ENCODE peak calls at places on chromosomes 12 and 14, in five cellular contexts. One of them, this sample, is unnamed.

GRCh38 chr14:35133542-35134328 is 11.4 kb downstream of the PRORP start:
- DNase-seq in transverse colon: no peak
- DNase-seq in adipocyte: no peak
- DNase-seq in effector memory CD4-positive, alpha-beta T cell: no peak
- DNase-seq in lung: no peak
- DNase-seq in this sample: no peak

GRCh38 chr12:116759783-116760581 is 21.9 kb downstream of the RNFT2 start:
- DNase-seq in transverse colon: peak
- DNase-seq in adipocyte: no peak
- DNase-seq in effector memory CD4-positive, alpha-beta T cell: peak
- DNase-seq in lung: no peak
- DNase-seq in this sample: no peak

GRCh38 chr12:33605776-33606175 is 166.2 kb upstream of the SYT10 start:
- DNase-seq in transverse colon: no peak
- DNase-seq in adipocyte: no peak
- DNase-seq in effector memory CD4-positive, alpha-beta T cell: no peak
- DNase-seq in lung: no peak
- DNase-seq in this sample: no peak

GRCh38 chr12:131754184-131754583 is 43.3 kb downstream of the SFSWAP start:
- DNase-seq in transverse colon: no peak
- DNase-seq in adipocyte: no peak
- DNase-seq in effector memory CD4-positive, alpha-beta T cell: no peak
- DNase-seq in lung: no peak
- DNase-seq in this sample: no peak

GRCh38 chr14:103480595-103480994 is 42.0 kb downstream of the CKB start:
- DNase-seq in transverse colon: no peak
- DNase-seq in adipocyte: no peak
- DNase-seq in effector memory CD4-positive, alpha-beta T cell: no peak
- DNase-seq in lung: no peak
- DNase-seq in this sample: no peak

GRCh38 chr14:92135269-92135668 is 13.5 kb downstream of the CPSF2 start:
- DNase-seq in transverse colon: no peak
- DNase-seq in adipocyte: peak
- DNase-seq in effector memory CD4-positive, alpha-beta T cell: no peak
- DNase-seq in lung: no peak
- DNase-seq in this sample: no peak

GRCh38 chr12:123113038-123113437 is 37.9 kb downstream of the PITPNM2 start:
- DNase-seq in transverse colon: no peak
- DNase-seq in adipocyte: no peak
- DNase-seq in effector memory CD4-positive, alpha-beta T cell: no peak
- DNase-seq in lung: no peak
- DNase-seq in this sample: no peak

GRCh38 chr12:6335451-6336078 is 6.3 kb downstream of the TNFRSF1A start:
- DNase-seq in transverse colon: peak
- DNase-seq in adipocyte: peak
- DNase-seq in effector memory CD4-positive, alpha-beta T cell: peak
- DNase-seq in lung: peak
- DNase-seq in this sample: no peak

GRCh38 chr14:25009891-25010290 is 40.1 kb downstream of the STXBP6 start:
- DNase-seq in transverse colon: no peak
- DNase-seq in adipocyte: peak
- DNase-seq in effector memory CD4-positive, alpha-beta T cell: no peak
- DNase-seq in lung: no peak
- DNase-seq in this sample: peak

GRCh38 chr12:104576980-104577925 is 120.5 kb downstream of the CHST11 start:
- DNase-seq in transverse colon: no peak
- DNase-seq in adipocyte: peak
- DNase-seq in effector memory CD4-positive, alpha-beta T cell: no peak
- DNase-seq in lung: no peak
- DNase-seq in this sample: no peak

GRCh38 chr12:54033980-54034783 is 1.3 kb downstream of the HOXC5 start:
- DNase-seq in transverse colon: no peak
- DNase-seq in adipocyte: peak
- DNase-seq in effector memory CD4-positive, alpha-beta T cell: no peak
- DNase-seq in lung: no peak
- DNase-seq in this sample: no peak

GRCh38 chr12:109951751-109952150 is 44.4 kb downstream of the GIT2 start:
- DNase-seq in transverse colon: no peak
- DNase-seq in adipocyte: peak
- DNase-seq in effector memory CD4-positive, alpha-beta T cell: no peak
- DNase-seq in lung: no peak
- DNase-seq in this sample: no peak

GRCh38 chr12:2844786-2845185 is 10.0 kb upstream of the NRIP2 start:
- DNase-seq in transverse colon: no peak
- DNase-seq in adipocyte: no peak
- DNase-seq in effector memory CD4-positive, alpha-beta T cell: no peak
- DNase-seq in lung: no peak
- DNase-seq in this sample: no peak

GRCh38 chr14:32950584-32950983 is 11.9 kb downstream of the NPAS3 start:
- DNase-seq in transverse colon: no peak
- DNase-seq in adipocyte: no peak
- DNase-seq in effector memory CD4-positive, alpha-beta T cell: no peak
- DNase-seq in lung: no peak
- DNase-seq in this sample: no peak

GRCh38 chr12:21502164-21502496 is 541 bp downstream of the GOLT1B start:
- DNase-seq in transverse colon: peak
- DNase-seq in adipocyte: peak
- DNase-seq in effector memory CD4-positive, alpha-beta T cell: no peak
- DNase-seq in lung: no peak
- DNase-seq in this sample: no peak

GRCh38 chr14:52917732-52918131 is 33.1 kb downstream of the FERMT2 start:
- DNase-seq in transverse colon: no peak
- DNase-seq in adipocyte: peak
- DNase-seq in effector memory CD4-positive, alpha-beta T cell: no peak
- DNase-seq in lung: no peak
- DNase-seq in this sample: no peak

GRCh38 chr12:102702447-102703114 is 214.5 kb downstream of the PAH start:
- DNase-seq in transverse colon: peak
- DNase-seq in adipocyte: peak
- DNase-seq in effector memory CD4-positive, alpha-beta T cell: no peak
- DNase-seq in lung: peak
- DNase-seq in this sample: no peak

GRCh38 chr12:103851127-103851526 is 10.1 kb upstream of the NT5DC3 start:
- DNase-seq in transverse colon: no peak
- DNase-seq in adipocyte: peak
- DNase-seq in effector memory CD4-positive, alpha-beta T cell: no peak
- DNase-seq in lung: no peak
- DNase-seq in this sample: no peak

GRCh38 chr12:20832911-20833310 is 22.4 kb downstream of the SLCO1B3 start:
- DNase-seq in transverse colon: no peak
- DNase-seq in adipocyte: no peak
- DNase-seq in effector memory CD4-positive, alpha-beta T cell: no peak
- DNase-seq in lung: no peak
- DNase-seq in this sample: no peak

GRCh38 chr12:93484315-93484981 is 17.1 kb downstream of the MRPL42 start:
- DNase-seq in transverse colon: no peak
- DNase-seq in adipocyte: peak
- DNase-seq in effector memory CD4-positive, alpha-beta T cell: no peak
- DNase-seq in lung: no peak
- DNase-seq in this sample: no peak

GRCh38 chr12:778615-779014 is 26.2 kb downstream of the WNK1 start:
- DNase-seq in transverse colon: no peak
- DNase-seq in adipocyte: no peak
- DNase-seq in effector memory CD4-positive, alpha-beta T cell: no peak
- DNase-seq in lung: no peak
- DNase-seq in this sample: no peak

GRCh38 chr12:12439636-12440035 is 82.8 kb downstream of the BORCS5 start:
- DNase-seq in transverse colon: no peak
- DNase-seq in adipocyte: no peak
- DNase-seq in effector memory CD4-positive, alpha-beta T cell: peak
- DNase-seq in lung: no peak
- DNase-seq in this sample: no peak

GRCh38 chr12:12470751-12471300 is 91.8 kb downstream of the DUSP16 start:
- DNase-seq in transverse colon: no peak
- DNase-seq in adipocyte: no peak
- DNase-seq in effector memory CD4-positive, alpha-beta T cell: no peak
- DNase-seq in lung: no peak
- DNase-seq in this sample: peak

GRCh38 chr12:106585237-106585834 is 2.5 kb downstream of the RFX4 start:
- DNase-seq in transverse colon: no peak
- DNase-seq in adipocyte: peak
- DNase-seq in effector memory CD4-positive, alpha-beta T cell: no peak
- DNase-seq in lung: no peak
- DNase-seq in this sample: no peak
- H3K4me3 ChIP-seq in transverse colon: no peak
- H3K4me3 ChIP-seq in adipocyte: no peak
- H3K4me3 ChIP-seq in effector memory CD4-positive, alpha-beta T cell: no peak
- H3K4me3 ChIP-seq in lung: no peak
- H3K4me3 ChIP-seq in this sample: no peak

GRCh38 chr12:108835860-108836634 is 21.3 kb downstream of the SSH1 start:
- DNase-seq in transverse colon: no peak
- DNase-seq in adipocyte: no peak
- DNase-seq in effector memory CD4-positive, alpha-beta T cell: no peak
- DNase-seq in lung: no peak
- DNase-seq in this sample: no peak

GRCh38 chr12:108837239-108837638 is 20.1 kb downstream of the SSH1 start:
- DNase-seq in transverse colon: no peak
- DNase-seq in adipocyte: no peak
- DNase-seq in effector memory CD4-positive, alpha-beta T cell: no peak
- DNase-seq in lung: no peak
- DNase-seq in this sample: no peak

GRCh38 chr12:108838194-108839010 is 19.0 kb downstream of the SSH1 start:
- DNase-seq in transverse colon: peak
- DNase-seq in adipocyte: peak
- DNase-seq in effector memory CD4-positive, alpha-beta T cell: peak
- DNase-seq in lung: peak
- DNase-seq in this sample: no peak

GRCh38 chr12:108839011-108839889 is 18.1 kb downstream of the SSH1 start:
- DNase-seq in transverse colon: no peak
- DNase-seq in adipocyte: peak
- DNase-seq in effector memory CD4-positive, alpha-beta T cell: no peak
- DNase-seq in lung: no peak
- DNase-seq in this sample: no peak

GRCh38 chr12:108837680-108838079 is 19.7 kb downstream of the SSH1 start:
- DNase-seq in transverse colon: no peak
- DNase-seq in adipocyte: no peak
- DNase-seq in effector memory CD4-positive, alpha-beta T cell: no peak
- DNase-seq in lung: no peak
- DNase-seq in this sample: no peak
- H3K4me3 ChIP-seq in transverse colon: no peak
- H3K4me3 ChIP-seq in adipocyte: no peak
- H3K4me3 ChIP-seq in effector memory CD4-positive, alpha-beta T cell: no peak
- H3K4me3 ChIP-seq in lung: no peak
- H3K4me3 ChIP-seq in this sample: no peak

GRCh38 chr12:41919526-41920305 is 225.0 kb downstream of the GXYLT1 start:
- DNase-seq in transverse colon: no peak
- DNase-seq in adipocyte: no peak
- DNase-seq in effector memory CD4-positive, alpha-beta T cell: no peak
- DNase-seq in lung: no peak
- DNase-seq in this sample: no peak
- H3K4me3 ChIP-seq in transverse colon: no peak
- H3K4me3 ChIP-seq in adipocyte: no peak
- H3K4me3 ChIP-seq in effector memory CD4-positive, alpha-beta T cell: no peak
- H3K4me3 ChIP-seq in lung: no peak
- H3K4me3 ChIP-seq in this sample: no peak

GRCh38 chr14:49909016-49909415 is 16.1 kb downstream of the ARF6 start:
- DNase-seq in transverse colon: no peak
- DNase-seq in adipocyte: no peak
- DNase-seq in effector memory CD4-positive, alpha-beta T cell: no peak
- DNase-seq in lung: no peak
- DNase-seq in this sample: no peak

GRCh38 chr14:49904270-49904669 is 11.4 kb downstream of the ARF6 start:
- DNase-seq in transverse colon: no peak
- DNase-seq in adipocyte: no peak
- DNase-seq in effector memory CD4-positive, alpha-beta T cell: no peak
- DNase-seq in lung: no peak
- DNase-seq in this sample: no peak

GRCh38 chr14:49908433-49908782 is 15.5 kb downstream of the ARF6 start:
- DNase-seq in transverse colon: no peak
- DNase-seq in adipocyte: no peak
- DNase-seq in effector memory CD4-positive, alpha-beta T cell: no peak
- DNase-seq in lung: no peak
- DNase-seq in this sample: no peak

DNA sequence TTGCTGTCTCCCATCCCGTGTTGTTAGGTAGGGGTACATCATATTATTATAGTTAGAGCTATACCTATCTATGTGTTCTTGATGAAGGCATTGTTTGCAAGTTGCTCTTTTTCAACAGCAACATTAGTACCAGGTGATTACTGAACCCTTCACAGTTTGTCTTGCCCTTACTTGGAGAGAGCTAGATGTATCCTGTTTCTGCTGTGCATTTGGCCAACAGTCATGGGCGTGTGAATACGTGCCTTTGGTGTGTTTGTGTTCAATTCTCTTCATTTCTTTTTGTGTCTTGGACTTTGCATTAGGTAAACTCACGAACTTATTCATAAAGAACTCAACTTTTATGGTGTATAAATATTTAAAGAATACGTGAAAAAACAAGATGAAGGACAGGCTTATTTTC is 14.3 kb downstream of the ARF6 start:
- DNase-seq in transverse colon: no peak
- DNase-seq in adipocyte: no peak
- DNase-seq in effector memory CD4-positive, alpha-beta T cell: no peak
- DNase-seq in lung: no peak
- DNase-seq in this sample: no peak
- H3K4me3 ChIP-seq in transverse colon: no peak
- H3K4me3 ChIP-seq in adipocyte: no peak
- H3K4me3 ChIP-seq in effector memory CD4-positive, alpha-beta T cell: no peak
- H3K4me3 ChIP-seq in lung: no peak
- H3K4me3 ChIP-seq in this sample: no peak

GRCh38 chr12:57456145-57456700 is 1.1 kb downstream of the INHBE start:
- DNase-seq in transverse colon: no peak
- DNase-seq in adipocyte: peak
- DNase-seq in effector memory CD4-positive, alpha-beta T cell: no peak
- DNase-seq in lung: no peak
- DNase-seq in this sample: no peak
- H3K4me3 ChIP-seq in transverse colon: no peak
- H3K4me3 ChIP-seq in adipocyte: no peak
- H3K4me3 ChIP-seq in effector memory CD4-positive, alpha-beta T cell: no peak
- H3K4me3 ChIP-seq in lung: no peak
- H3K4me3 ChIP-seq in this sample: no peak

DNA sequence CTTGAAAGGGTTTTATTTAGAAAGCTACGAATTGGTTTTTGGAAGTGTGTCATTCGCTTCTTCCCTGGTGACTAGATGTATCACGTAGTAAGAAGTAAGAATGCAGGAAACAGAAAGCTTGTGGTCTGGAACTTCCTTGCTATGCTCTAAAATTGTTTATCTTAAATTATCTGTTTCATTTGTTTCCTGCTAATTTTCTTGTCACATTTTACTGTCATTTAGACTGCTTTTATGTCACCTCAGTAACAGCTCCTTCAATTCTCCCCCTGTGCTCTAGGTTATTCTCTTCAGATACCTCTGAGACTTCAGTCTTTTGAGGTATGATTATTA is 671 bp upstream of the CD69 start:
- DNase-seq in transverse colon: no peak
- DNase-seq in adipocyte: no peak
- DNase-seq in effector memory CD4-positive, alpha-beta T cell: no peak
- DNase-seq in lung: no peak
- DNase-seq in this sample: no peak
- H3K4me3 ChIP-seq in transverse colon: peak
- H3K4me3 ChIP-seq in adipocyte: no peak
- H3K4me3 ChIP-seq in effector memory CD4-positive, alpha-beta T cell: peak
- H3K4me3 ChIP-seq in lung: no peak
- H3K4me3 ChIP-seq in this sample: no peak

This sample was measured in vagina.